ENCODE peak calls at places on chromosomes 2 and 18, in four cellular contexts. One of them, this sample, is unnamed.

GRCh38 chr2:101818531-101819451 is 121.3 kb downstream of the MAP4K4 start:
- DNase-seq in K562: no peak
- DNase-seq in endothelial cell of umbilical vein: peak
- DNase-seq in HepG2: peak
- DNase-seq in this sample: peak

GRCh38 chr2:136874258-136874657 is 108.9 kb downstream of the THSD7B start:
- DNase-seq in HepG2: peak
- DNase-seq in K562: no peak
- DNase-seq in endothelial cell of umbilical vein: peak
- DNase-seq in this sample: peak

GRCh38 chr18:78659748-78660147 is 319.9 kb upstream of the SALL3 start:
- DNase-seq in HepG2: no peak
- DNase-seq in endothelial cell of umbilical vein: no peak
- DNase-seq in K562: peak
- DNase-seq in this sample: peak

GRCh38 chr2:219496247-219496646 is 2.4 kb upstream of the GMPPA start:
- DNase-seq in HepG2: no peak
- DNase-seq in K562: no peak
- DNase-seq in endothelial cell of umbilical vein: no peak
- DNase-seq in this sample: no peak

GRCh38 chr2:218311543-218311884 is 19.2 kb upstream of the TMBIM1 start:
- DNase-seq in K562: no peak
- DNase-seq in HepG2: no peak
- DNase-seq in endothelial cell of umbilical vein: no peak
- DNase-seq in this sample: no peak

GRCh38 chr2:120454993-120455789 is 109.3 kb downstream of the INHBB start:
- DNase-seq in endothelial cell of umbilical vein: no peak
- DNase-seq in K562: no peak
- DNase-seq in HepG2: no peak
- DNase-seq in this sample: no peak

GRCh38 chr2:237405006-237405559 is 8.9 kb downstream of the COL6A3 start:
- DNase-seq in endothelial cell of umbilical vein: no peak
- DNase-seq in HepG2: no peak
- DNase-seq in K562: no peak
- DNase-seq in this sample: no peak

GRCh38 chr2:197191177-197191947 is 119.2 kb downstream of the ANKRD44 start:
- DNase-seq in endothelial cell of umbilical vein: peak
- DNase-seq in K562: peak
- DNase-seq in HepG2: peak
- DNase-seq in this sample: peak

GRCh38 chr18:75218524-75218923 is 7.9 kb downstream of the TSHZ1 start:
- DNase-seq in HepG2: no peak
- DNase-seq in K562: no peak
- DNase-seq in endothelial cell of umbilical vein: no peak
- DNase-seq in this sample: no peak

GRCh38 chr2:43225093-43225787 is 1.2 kb downstream of the ZFP36L2 start:
- DNase-seq in K562: peak
- DNase-seq in endothelial cell of umbilical vein: peak
- DNase-seq in HepG2: no peak
- DNase-seq in this sample: peak

GRCh38 chr2:207952564-207953345 is 72.6 kb downstream of the PLEKHM3 start:
- DNase-seq in HepG2: no peak
- DNase-seq in endothelial cell of umbilical vein: no peak
- DNase-seq in K562: no peak
- DNase-seq in this sample: no peak

GRCh38 chr2:84924173-84925106 is 19.0 kb downstream of the TMSB10 start:
- DNase-seq in HepG2: peak
- DNase-seq in endothelial cell of umbilical vein: peak
- DNase-seq in K562: peak
- DNase-seq in this sample: peak

GRCh38 chr18:54296017-54296416 is 26.7 kb downstream of the POLI start:
- DNase-seq in HepG2: no peak
- DNase-seq in endothelial cell of umbilical vein: peak
- DNase-seq in K562: no peak
- DNase-seq in this sample: peak

GRCh38 chr2:238285653-238286082 is 2.7 kb downstream of the PER2 start:
- DNase-seq in endothelial cell of umbilical vein: no peak
- DNase-seq in K562: no peak
- DNase-seq in HepG2: peak
- DNase-seq in this sample: peak

GRCh38 chr18:56789004-56789888 is 138.1 kb downstream of the WDR7 start:
- DNase-seq in K562: peak
- DNase-seq in endothelial cell of umbilical vein: peak
- DNase-seq in HepG2: peak
- DNase-seq in this sample: peak

GRCh38 chr18:68428026-68428425 is 286.9 kb downstream of the TMX3 start:
- DNase-seq in HepG2: no peak
- DNase-seq in K562: no peak
- DNase-seq in endothelial cell of umbilical vein: peak
- DNase-seq in this sample: no peak

GRCh38 chr2:23213196-23213595 is 171.8 kb upstream of the KLHL29 start:
- DNase-seq in endothelial cell of umbilical vein: no peak
- DNase-seq in K562: no peak
- DNase-seq in HepG2: no peak
- DNase-seq in this sample: no peak

GRCh38 chr18:23166863-23167531 is 31.7 kb downstream of the CABLES1 start:
- DNase-seq in K562: no peak
- DNase-seq in endothelial cell of umbilical vein: peak
- DNase-seq in HepG2: no peak
- DNase-seq in this sample: no peak

GRCh38 chr2:68357608-68358337 is 7.3 kb upstream of the PLEK start:
- DNase-seq in endothelial cell of umbilical vein: peak
- DNase-seq in K562: no peak
- DNase-seq in HepG2: peak
- DNase-seq in this sample: peak

GRCh38 chr2:39665811-39666488 is at the start of gene TMEM178A:
- DNase-seq in HepG2: no peak
- DNase-seq in K562: no peak
- DNase-seq in endothelial cell of umbilical vein: no peak
- DNase-seq in this sample: peak

GRCh38 chr2:15939854-15940660 is at the start of gene MYCN:
- DNase-seq in HepG2: peak
- DNase-seq in endothelial cell of umbilical vein: peak
- DNase-seq in K562: no peak
- DNase-seq in this sample: peak

GRCh38 chr2:69915050-69915945 is at the start of gene MXD1:
- DNase-seq in K562: peak
- DNase-seq in endothelial cell of umbilical vein: no peak
- DNase-seq in HepG2: no peak
- DNase-seq in this sample: peak

GRCh38 chr2:200592414-200593075 is 6.7 kb downstream of the AOX1 start:
- DNase-seq in endothelial cell of umbilical vein: peak
- DNase-seq in K562: no peak
- DNase-seq in HepG2: peak
- DNase-seq in this sample: peak

GRCh38 chr2:128692895-128693519 is 374.3 kb upstream of the HS6ST1 start:
- DNase-seq in K562: no peak
- DNase-seq in endothelial cell of umbilical vein: no peak
- DNase-seq in HepG2: no peak
- DNase-seq in this sample: no peak

GRCh38 chr2:201220102-201220570 is 37.2 kb downstream of the CASP10 start:
- DNase-seq in endothelial cell of umbilical vein: peak
- DNase-seq in HepG2: no peak
- DNase-seq in K562: peak
- DNase-seq in this sample: peak

GRCh38 chr2:149169653-149170052 is 131.2 kb downstream of the LYPD6B start:
- DNase-seq in endothelial cell of umbilical vein: no peak
- DNase-seq in HepG2: no peak
- DNase-seq in K562: no peak
- DNase-seq in this sample: no peak

GRCh38 chr2:96665083-96665569 is 22.6 kb downstream of the FER1L5 start:
- DNase-seq in endothelial cell of umbilical vein: peak
- DNase-seq in K562: no peak
- DNase-seq in HepG2: peak
- DNase-seq in this sample: no peak

GRCh38 chr2:98455494-98455976 is 10.9 kb downstream of the INPP4A start:
- DNase-seq in HepG2: no peak
- DNase-seq in endothelial cell of umbilical vein: no peak
- DNase-seq in K562: no peak
- DNase-seq in this sample: no peak

GRCh38 chr18:67916142-67916541 is 399.6 kb upstream of the DSEL start:
- DNase-seq in endothelial cell of umbilical vein: peak
- DNase-seq in HepG2: no peak
- DNase-seq in K562: no peak
- DNase-seq in this sample: no peak

GRCh38 chr2:233455491-233455890 is 101.2 kb downstream of the DGKD start:
- DNase-seq in HepG2: no peak
- DNase-seq in endothelial cell of umbilical vein: no peak
- DNase-seq in K562: no peak
- DNase-seq in this sample: no peak

GRCh38 chr2:32360416-32360815 is 3.6 kb downstream of the BIRC6 start:
- DNase-seq in K562: no peak
- DNase-seq in endothelial cell of umbilical vein: no peak
- DNase-seq in HepG2: no peak
- DNase-seq in this sample: no peak

GRCh38 chr18:25349926-25350560 is 1.9 kb downstream of the ZNF521 start:
- DNase-seq in endothelial cell of umbilical vein: no peak
- DNase-seq in HepG2: no peak
- DNase-seq in K562: no peak
- DNase-seq in this sample: peak

GRCh38 chr2:113720167-113720566 is 36.3 kb downstream of the SLC35F5 start:
- DNase-seq in endothelial cell of umbilical vein: peak
- DNase-seq in HepG2: peak
- DNase-seq in K562: no peak
- DNase-seq in this sample: peak

GRCh38 chr2:196334710-196335109 is 163.3 kb upstream of the STK17B start:
- DNase-seq in K562: no peak
- DNase-seq in HepG2: no peak
- DNase-seq in endothelial cell of umbilical vein: no peak
- DNase-seq in this sample: no peak

GRCh38 chr2:180849851-180850250 is 130.6 kb upstream of the UBE2E3 start:
- DNase-seq in endothelial cell of umbilical vein: no peak
- DNase-seq in K562: no peak
- DNase-seq in HepG2: no peak
- DNase-seq in this sample: peak

GRCh38 chr2:216572582-216573578 is 60.3 kb upstream of the IGFBP2 start:
- DNase-seq in endothelial cell of umbilical vein: peak
- DNase-seq in K562: no peak
- DNase-seq in HepG2: peak
- DNase-seq in this sample: no peak
- TF ChIP-seq POLR2AphosphoS5 in endothelial cell of umbilical vein: no peak
- TF ChIP-seq POLR2AphosphoS5 in K562: no peak
- TF ChIP-seq POLR2AphosphoS5 in HepG2: no peak
- TF ChIP-seq POLR2AphosphoS5 in this sample: no peak

GRCh38 chr2:239813261-239814135 is 211.6 kb downstream of the NDUFA10 start:
- DNase-seq in HepG2: no peak
- DNase-seq in K562: no peak
- DNase-seq in endothelial cell of umbilical vein: peak
- DNase-seq in this sample: no peak
- TF ChIP-seq POLR2AphosphoS5 in HepG2: no peak
- TF ChIP-seq POLR2AphosphoS5 in K562: no peak
- TF ChIP-seq POLR2AphosphoS5 in endothelial cell of umbilical vein: no peak
- TF ChIP-seq POLR2AphosphoS5 in this sample: no peak

GRCh38 chr18:62781262-62781661 is 65.9 kb downstream of the PHLPP1 start:
- DNase-seq in HepG2: no peak
- DNase-seq in K562: no peak
- DNase-seq in endothelial cell of umbilical vein: no peak
- DNase-seq in this sample: no peak

GRCh38 chr18:62778976-62779869 is 63.9 kb downstream of the PHLPP1 start:
- DNase-seq in endothelial cell of umbilical vein: no peak
- DNase-seq in HepG2: no peak
- DNase-seq in K562: no peak
- DNase-seq in this sample: peak

GRCh38 chr18:62784966-62785413 is 69.6 kb downstream of the PHLPP1 start:
- DNase-seq in K562: no peak
- DNase-seq in endothelial cell of umbilical vein: no peak
- DNase-seq in HepG2: no peak
- DNase-seq in this sample: no peak

GRCh38 chr18:62784338-62784965 is 69.1 kb downstream of the PHLPP1 start:
- DNase-seq in K562: no peak
- DNase-seq in endothelial cell of umbilical vein: no peak
- DNase-seq in HepG2: no peak
- DNase-seq in this sample: no peak

GRCh38 chr18:62781893-62782292 is 66.6 kb downstream of the PHLPP1 start:
- DNase-seq in K562: no peak
- DNase-seq in endothelial cell of umbilical vein: peak
- DNase-seq in HepG2: peak
- DNase-seq in this sample: peak
- TF ChIP-seq POLR2AphosphoS5 in K562: no peak
- TF ChIP-seq POLR2AphosphoS5 in endothelial cell of umbilical vein: no peak
- TF ChIP-seq POLR2AphosphoS5 in HepG2: no peak
- TF ChIP-seq POLR2AphosphoS5 in this sample: no peak

DNA sequence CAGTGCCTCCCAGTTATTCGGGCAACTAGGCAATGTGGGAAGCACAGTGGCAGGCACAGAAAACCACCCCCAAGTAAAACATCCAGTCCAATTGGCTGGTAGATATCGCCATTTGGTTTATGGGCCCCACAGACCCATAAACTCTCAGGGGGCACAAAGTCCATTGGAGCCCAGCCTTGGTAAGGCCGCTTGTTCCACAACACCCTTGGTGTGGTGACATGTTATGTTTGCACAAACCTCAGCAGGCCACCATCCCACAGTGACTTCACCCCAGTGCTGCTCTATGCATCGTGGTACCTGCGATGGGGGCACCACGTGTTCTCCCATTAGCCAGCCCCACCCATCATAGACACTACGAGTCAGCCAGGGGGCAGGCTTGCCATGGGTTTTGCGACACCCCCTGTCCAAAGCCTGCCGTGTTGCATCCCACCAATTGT is 18.5 kb downstream of the PHOSPHO2 start:
- DNase-seq in HepG2: peak
- DNase-seq in endothelial cell of umbilical vein: no peak
- DNase-seq in K562: no peak
- DNase-seq in this sample: no peak
- TF ChIP-seq POLR2AphosphoS5 in HepG2: no peak
- TF ChIP-seq POLR2AphosphoS5 in endothelial cell of umbilical vein: no peak
- TF ChIP-seq POLR2AphosphoS5 in K562: no peak
- TF ChIP-seq POLR2AphosphoS5 in this sample: no peak

This sample was measured in GM23338.